ENCODE peak calls at places on chromosomes 16 and 17, in six cellular contexts. T, I, A, U, C and M are unnamed samples.

GRCh38 chr16:11409398-11409797 is 64.1 kb downstream of the RMI2 start:
- DNase-seq in I (no peak), A (peak; percentile 45), C (no peak), U (no peak), T (no peak), M (no peak)

GRCh38 chr17:65527857-65528591 is 33.4 kb downstream of the AXIN2 start:
- DNase-seq in U (no peak), I (no peak), T (no peak), A (no peak), C (no peak), M (no peak)

GRCh38 chr16:85284138-85284897 is 172.0 kb upstream of the CIBAR2 start:
- DNase-seq in A (no peak), I (no peak), C (no peak), U (no peak), T (no peak), M (no peak)

GRCh38 chr17:3030096-3030495 is 33.3 kb downstream of the OR1D5 start:
- DNase-seq in A (peak; percentile 89), I (no peak), U (no peak), C (no peak), T (no peak), M (no peak)

GRCh38 chr16:89001117-89002027 is 24.4 kb upstream of the CBFA2T3 start:
- DNase-seq in A (no peak), I (no peak), T (no peak), C (no peak), U (no peak), M (peak; percentile 39)

GRCh38 chr16:11328172-11329079 is 16.8 kb upstream of the RMI2 start:
- DNase-seq in A (peak; percentile 97), C (no peak), I (peak; percentile 93), T (peak; percentile 91), U (peak; percentile 74), M (no peak)

GRCh38 chr16:61715392-61715791 is 320.8 kb downstream of the CDH8 start:
- DNase-seq in U (no peak), C (no peak), I (no peak), T (no peak), A (no peak), M (no peak)

GRCh38 chr17:28492352-28493310 is 13.5 kb upstream of the FOXN1 start:
- DNase-seq in T (no peak), I (no peak), U (no peak), A (no peak), C (no peak), M (no peak)

GRCh38 chr17:71383111-71383510 is 737.7 kb upstream of the SOX9 start:
- DNase-seq in C (no peak), U (no peak), I (no peak), A (no peak), T (no peak), M (no peak)

GRCh38 chr17:78272181-78272913 is 40.9 kb downstream of the TMEM235 start:
- DNase-seq in U (no peak), C (peak; percentile 77), I (peak; percentile 92), A (peak; percentile 90), T (no peak), M (peak; percentile 65)

GRCh38 chr17:48841395-48841831 is 10.6 kb downstream of the CALCOCO2 start:
- DNase-seq in U (peak; percentile 30), A (peak; percentile 76), C (peak; percentile 54), I (no peak), T (peak; percentile 63), M (peak; percentile 17)

GRCh38 chr17:76408037-76408849 is 23.8 kb downstream of the SPHK1 start:
- DNase-seq in A (peak; percentile 39), U (peak; percentile 75), C (peak; percentile 65), T (no peak), I (no peak), M (peak; percentile 82)

GRCh38 chr17:10198509-10199249 is at the start of gene GAS7:
- DNase-seq in A (peak; percentile 26), I (peak; percentile 84), U (peak; percentile 70), C (peak; percentile 45), T (peak; percentile 69), M (no peak)

GRCh38 chr17:65797809-65798208 is 236.4 kb upstream of the AXIN2 start:
- DNase-seq in T (no peak), I (no peak), A (no peak), C (no peak), U (no peak), M (peak; percentile 15)

GRCh38 chr17:59763861-59764260 is 56.4 kb downstream of the VMP1 start:
- DNase-seq in A (peak; percentile 95), I (no peak), C (no peak), T (no peak), U (no peak), M (no peak)

GRCh38 chr16:4936991-4937781 is at the start of gene PPL:
- DNase-seq in U (peak; percentile 58), I (peak; percentile 89), A (no peak), C (peak; percentile 91), T (peak; percentile 61), M (peak; percentile 19)

GRCh38 chr17:38798614-38799500 is 499 bp downstream of the PIP4K2B start:
- DNase-seq in C (peak; percentile 21), U (peak; percentile 51), T (no peak), I (peak; percentile 77), A (peak; percentile 35), M (peak; percentile 82)

GRCh38 chr16:85104821-85105391 is 7.4 kb downstream of the CIBAR2 start:
- DNase-seq in U (peak; percentile 48), A (no peak), I (no peak), T (no peak), C (no peak), M (no peak)

GRCh38 chr17:11986939-11987329 is 10.3 kb downstream of the ZNF18 start:
- DNase-seq in A (peak; percentile 60), U (no peak), C (no peak), I (no peak), T (no peak), M (peak; percentile 21)

GRCh38 chr17:44599298-44600175 is 42.3 kb downstream of the FZD2 start:
- DNase-seq in U (no peak), C (no peak), A (peak; percentile 99), I (no peak), T (peak; percentile 89), M (no peak)

GRCh38 chr17:69480197-69480596 is 65.7 kb downstream of the MAP2K6 start:
- DNase-seq in U (no peak), A (no peak), T (no peak), C (peak; percentile 70), I (no peak), M (no peak)

GRCh38 chr17:78921437-78921971 is 3.7 kb downstream of the TIMP2 start:
- DNase-seq in T (no peak), U (no peak), I (peak; percentile 89), C (no peak), A (no peak), M (no peak)

GRCh38 chr16:27520982-27521673 is 28.6 kb downstream of the GTF3C1 start:
- DNase-seq in C (no peak), I (peak; percentile 74), A (peak; percentile 63), T (peak; percentile 54), U (no peak), M (no peak)
- TF ChIP-seq POLR2A in C (no peak), I (no peak), A (no peak), T (peak; percentile 27), U (no peak), M (no peak)

GRCh38 chr16:67934306-67935095 is 2.1 kb downstream of the PSMB10 start:
- DNase-seq in I (no peak), C (no peak), T (no peak), U (no peak), A (no peak), M (no peak)

GRCh38 chr16:67935096-67935401 is 1.6 kb downstream of the PSMB10 start:
- DNase-seq in A (no peak), U (no peak), T (no peak), I (no peak), C (no peak), M (no peak)

GRCh38 chr16:67936124-67936875 is at the start of gene PSMB10:
- DNase-seq in T (peak; percentile 60), U (no peak), A (peak; percentile 72), I (peak; percentile 87), C (peak; percentile 30), M (peak; percentile 75)

GRCh38 chr16:67935402-67936123 is 1.1 kb downstream of the PSMB10 start:
- DNase-seq in I (peak; percentile 97), A (peak; percentile 87), U (peak; percentile 100), C (peak; percentile 98), T (peak; percentile 95), M (peak; percentile 93)

GRCh38 chr16:67936876-67937605 is 391 bp upstream of the PSMB10 start:
- DNase-seq in I (no peak), U (peak; percentile 86), T (no peak), A (no peak), C (peak; percentile 60), M (peak; percentile 85)
- TF ChIP-seq POLR2A in I (no peak), U (no peak), T (no peak), A (no peak), C (no peak), M (no peak)

DNA sequence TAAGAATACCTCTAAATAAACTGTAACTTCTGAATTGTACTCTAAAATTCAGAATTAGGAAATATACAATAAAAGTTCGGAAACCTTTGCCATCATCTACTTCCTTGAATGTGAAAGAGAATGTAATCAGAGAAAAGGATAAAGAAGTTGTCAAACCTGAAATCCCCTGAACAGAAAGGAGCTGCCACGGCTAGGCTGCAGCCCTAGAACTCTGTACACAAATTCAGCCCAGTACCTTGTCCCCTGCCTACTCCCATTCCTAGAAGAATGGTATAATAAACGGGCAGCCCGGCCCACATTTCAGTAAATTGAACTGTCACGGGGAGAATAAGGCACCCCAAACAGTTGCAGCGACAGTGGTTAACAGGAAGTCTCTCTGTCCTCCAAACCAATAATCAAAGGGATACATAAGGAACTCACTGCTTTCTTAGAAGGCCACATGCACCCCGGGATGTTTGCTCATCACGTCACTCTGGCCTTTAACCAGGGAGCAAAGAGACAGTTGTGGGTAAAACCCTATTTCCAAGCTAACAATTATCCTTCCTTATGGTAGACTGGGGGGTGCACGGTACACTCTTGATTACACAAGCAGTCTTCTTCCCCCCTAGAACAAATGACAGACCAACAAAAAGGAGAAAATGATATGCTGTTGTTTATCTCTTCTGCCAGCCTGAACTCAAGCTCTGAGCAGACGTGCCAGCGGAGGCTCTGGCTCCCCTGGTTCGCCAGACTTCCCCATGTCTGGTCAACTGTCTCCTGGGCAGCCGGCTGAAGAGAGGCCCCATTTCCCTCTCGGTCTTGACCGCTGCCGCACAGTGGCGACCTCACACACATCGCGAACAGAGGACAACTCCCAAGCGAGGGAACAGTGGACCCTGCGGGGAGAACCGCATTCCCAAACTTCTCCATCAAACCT is 24.5 kb upstream of the RFFL start:
- DNase-seq in C (peak; percentile 54), T (no peak), I (peak; percentile 82), A (peak; percentile 42), U (no peak), M (peak; percentile 79)
- TF ChIP-seq POLR2A in C (no peak), T (no peak), I (no peak), A (no peak), U (peak; percentile 36), M (peak; percentile 50)

GRCh38 chr17:8839410-8839935 is 28.0 kb downstream of the PIK3R6 start:
- DNase-seq in A (no peak), T (no peak), U (no peak), C (no peak), I (peak; percentile 37), M (no peak)

GRCh38 chr17:8836821-8837426 is 30.6 kb downstream of the PIK3R6 start:
- DNase-seq in A (no peak), I (peak; percentile 40), T (no peak), C (no peak), U (no peak), M (no peak)

GRCh38 chr17:8837438-8838075 is 29.9 kb downstream of the PIK3R6 start:
- DNase-seq in I (peak; percentile 57), C (no peak), T (no peak), U (no peak), A (no peak), M (no peak)

GRCh38 chr17:8835631-8836364 is 31.7 kb downstream of the PIK3R6 start:
- DNase-seq in A (no peak), C (no peak), I (no peak), U (no peak), T (no peak), M (no peak)

GRCh38 chr17:8838551-8839095 is 28.9 kb downstream of the PIK3R6 start:
- DNase-seq in A (no peak), U (no peak), T (no peak), C (no peak), I (peak; percentile 35), M (no peak)
- TF ChIP-seq POLR2A in A (no peak), U (no peak), T (no peak), C (no peak), I (no peak), M (no peak)